ENCODE peak calls at places on chromosomes 16 and 17, in seven cellular contexts. N is IMR-90; V is NCI-H1694 treated with DMSO at 0.1 percent for 48 hours; E is activated naive CD4-positive, alpha-beta T cell treated with anti-CD3 and anti-CD28 coated beads for 36 hours; L is effector memory CD4-positive, alpha-beta T cell; Y is H54; F is activated CD4-positive, alpha-beta T cell treated with anti-CD3 and anti-CD28 coated beads, Interleukin-2, amount 10 ng/mL, durations not matched to agents 7 days and 5 days. A is an unnamed sample.

GRCh38 chr16:14405611-14406537 is 224.2 kb downstream of the PARN start:
- DNase-seq in N (no peak), V (no peak), E (peak; percentile 17), L (peak; percentile 0), Y (no peak), F (no peak), A (peak; percentile 53)

GRCh38 chr16:57961538-57961937 is 9.4 kb downstream of the CNGB1 start:
- DNase-seq in N (no peak), V (no peak), E (no peak), L (no peak), Y (no peak), F (no peak), A (no peak)

GRCh38 chr16:70482624-70483023 is 28.2 kb downstream of the FCSK start:
- DNase-seq in N (peak; percentile 13), V (no peak), E (no peak), L (no peak), Y (peak; percentile 59), F (no peak), A (no peak)

GRCh38 chr17:60311186-60311585 is 80.7 kb downstream of the USP32 start:
- DNase-seq in N (peak; percentile 43), V (no peak), E (no peak), L (no peak), Y (no peak), F (no peak), A (no peak)

GRCh38 chr17:31546650-31547049 is 155.2 kb downstream of the RAB11FIP4 start:
- DNase-seq in N (no peak), V (no peak), E (no peak), L (no peak), Y (no peak), F (no peak), A (no peak)

GRCh38 chr16:54938351-54939346 is 8.0 kb downstream of the IRX5 start:
- DNase-seq in N (no peak), V (no peak), E (no peak), L (no peak), Y (no peak), F (no peak), A (peak; percentile 32)

GRCh38 chr16:48413291-48413690 is 28.1 kb upstream of the SIAH1 start:
- DNase-seq in N (no peak), V (no peak), E (no peak), L (no peak), Y (no peak), F (no peak), A (no peak)

GRCh38 chr16:73028721-73029361 is 19.1 kb downstream of the ZFHX3 start:
- DNase-seq in N (no peak), V (no peak), E (no peak), L (no peak), Y (no peak), F (no peak), A (no peak)

GRCh38 chr16:70685061-70685937 is 554 bp downstream of the MTSS2 start:
- DNase-seq in N (no peak), V (no peak), E (no peak), L (no peak), Y (no peak), F (no peak), A (no peak)

GRCh38 chr17:21377821-21378396 is 1.8 kb downstream of the KCNJ12 start:
- DNase-seq in N (no peak), V (no peak), E (no peak), L (no peak), Y (no peak), F (no peak), A (no peak)

GRCh38 chr17:36705651-36706436 is 104.5 kb downstream of the MRM1 start:
- DNase-seq in N (peak; percentile 4), V (peak; percentile 50), E (peak; percentile 70), L (peak; percentile 17), Y (peak; percentile 70), F (peak; percentile 59), A (peak; percentile 71)

GRCh38 chr17:75878174-75878998 is at the start of gene TRIM47:
- DNase-seq in N (peak; percentile 49), V (no peak), E (no peak), L (no peak), Y (peak; percentile 77), F (peak; percentile 39), A (peak; percentile 57)

GRCh38 chr17:77127735-77128361 is 12.9 kb upstream of the SEC14L1 start:
- DNase-seq in N (no peak), V (no peak), E (peak; percentile 83), L (peak; percentile 46), Y (no peak), F (peak; percentile 82), A (peak; percentile 81)

GRCh38 chr16:60945225-60945624 is 1091.0 kb downstream of the CDH8 start:
- DNase-seq in N (no peak), V (no peak), E (no peak), L (no peak), Y (no peak), F (no peak), A (no peak)

GRCh38 chr17:70478883-70479282 is 309.6 kb downstream of the KCNJ2 start:
- DNase-seq in N (no peak), V (no peak), E (no peak), L (no peak), Y (no peak), F (no peak), A (no peak)

GRCh38 chr17:9217151-9218067 is 196.1 kb downstream of the NTN1 start:
- DNase-seq in N (peak; percentile 62), V (no peak), E (no peak), L (no peak), Y (no peak), F (no peak), A (no peak)

GRCh38 chr16:22848451-22848850 is 34.5 kb downstream of the HS3ST2 start:
- DNase-seq in N (no peak), V (no peak), E (no peak), L (no peak), Y (no peak), F (no peak), A (no peak)

GRCh38 chr17:68909066-68909465 is 46.1 kb downstream of the ABCA8 start:
- DNase-seq in N (peak; percentile 93), V (peak; percentile 34), E (no peak), L (no peak), Y (peak; percentile 8), F (no peak), A (no peak)

GRCh38 chr16:3246876-3247275 is 9.6 kb downstream of the MEFV start:
- DNase-seq in N (no peak), V (no peak), E (no peak), L (no peak), Y (no peak), F (no peak), A (no peak)

GRCh38 chr17:64103751-64104364 is 26.1 kb downstream of the ERN1 start:
- DNase-seq in N (peak; percentile 61), V (no peak), E (no peak), L (no peak), Y (peak; percentile 60), F (no peak), A (no peak)

GRCh38 chr16:49664221-49665215 is 191.4 kb downstream of the ZNF423 start:
- DNase-seq in N (no peak), V (no peak), E (no peak), L (no peak), Y (no peak), F (no peak), A (no peak)

GRCh38 chr16:88772871-88773811 is 11.9 kb downstream of the PIEZO1 start:
- DNase-seq in N (peak; percentile 95), V (peak; percentile 69), E (no peak), L (no peak), Y (peak; percentile 86), F (no peak), A (no peak)

GRCh38 chr16:57260294-57260929 is 15.4 kb downstream of the ARL2BP start:
- DNase-seq in N (peak; percentile 82), V (no peak), E (peak; percentile 57), L (no peak), Y (peak; percentile 63), F (no peak), A (no peak)

GRCh38 chr16:80680046-80680445 is 124.4 kb downstream of the CDYL2 start:
- DNase-seq in N (no peak), V (no peak), E (no peak), L (no peak), Y (no peak), F (no peak), A (no peak)

GRCh38 chr17:8991514-8992285 is 26.2 kb upstream of the PIK3R5 start:
- DNase-seq in N (peak; percentile 57), V (peak; percentile 62), E (peak; percentile 86), L (peak; percentile 42), Y (peak; percentile 47), F (peak; percentile 74), A (peak; percentile 74)

GRCh38 chr17:80502578-80502877 is 26.1 kb upstream of the NPTX1 start:
- DNase-seq in N (no peak), V (no peak), E (no peak), L (no peak), Y (no peak), F (no peak), A (no peak)

GRCh38 chr17:50154604-50155003 is 4.1 kb upstream of the PPP1R9B start:
- DNase-seq in N (no peak), V (no peak), E (no peak), L (no peak), Y (no peak), F (no peak), A (no peak)

GRCh38 chr17:39699818-39700147 is at the start of gene ERBB2:
- DNase-seq in N (peak; percentile 73), V (no peak), E (no peak), L (no peak), Y (peak; percentile 74), F (no peak), A (no peak)

GRCh38 chr17:78214706-78215061 is 631 bp downstream of the BIRC5 start:
- DNase-seq in N (no peak), V (no peak), E (no peak), L (no peak), Y (no peak), F (no peak), A (no peak)

GRCh38 chr17:12395733-12396354 is 269.8 kb upstream of the MYOCD start:
- DNase-seq in N (no peak), V (peak; percentile 3), E (peak; percentile 7), L (no peak), Y (peak; percentile 15), F (no peak), A (peak; percentile 20)

GRCh38 chr17:72717276-72717675 is 375.2 kb downstream of the SLC39A11 start:
- DNase-seq in N (no peak), V (no peak), E (no peak), L (no peak), Y (no peak), F (no peak), A (no peak)

GRCh38 chr17:31877341-31877740 is 18.3 kb upstream of the COPRS start:
- DNase-seq in N (no peak), V (no peak), E (no peak), L (no peak), Y (no peak), F (no peak), A (no peak)

GRCh38 chr16:52584354-52584840 is 37.5 kb upstream of the TOX3 start:
- DNase-seq in N (no peak), V (peak; percentile 46), E (no peak), L (no peak), Y (no peak), F (no peak), A (no peak)

GRCh38 chr16:89982318-89982717 is 33.8 kb downstream of the DEF8 start:
- DNase-seq in N (no peak), V (no peak), E (no peak), L (no peak), Y (no peak), F (no peak), A (no peak)

GRCh38 chr17:80195671-80196529 is 24.2 kb downstream of the SGSH start:
- DNase-seq in N (no peak), V (no peak), E (peak; percentile 57), L (peak; percentile 52), Y (peak; percentile 27), F (peak; percentile 52), A (peak; percentile 72)

GRCh38 chr17:31740611-31741082 is 118.4 kb downstream of the COPRS start:
- DNase-seq in N (peak; percentile 91), V (no peak), E (no peak), L (no peak), Y (peak; percentile 49), F (no peak), A (no peak)

GRCh38 chr17:29063992-29064391 is 21.1 kb downstream of the PIPOX start:
- DNase-seq in N (no peak), V (no peak), E (no peak), L (no peak), Y (no peak), F (no peak), A (no peak)

GRCh38 chr16:84527486-84528269 is 23.2 kb upstream of the MEAK7 start:
- DNase-seq in N (no peak), V (no peak), E (no peak), L (no peak), Y (no peak), F (no peak), A (no peak)